ENCODE peak calls at places on chromosomes 16 and 17, in nine cellular contexts. One of them, this sample, is unnamed.

GRCh38 chr17:42135664-42136653 is 13.4 kb downstream of the HSPB9 start:
- DNase-seq in heart left ventricle: peak
- DNase-seq in NB4: peak
- DNase-seq in esophagus squamous epithelium: no peak
- DNase-seq in lower leg skin: no peak
- DNase-seq in adrenal gland: peak
- DNase-seq in HCT116: peak
- DNase-seq in breast epithelium: no peak
- DNase-seq in sigmoid colon: peak
- DNase-seq in this sample: peak

GRCh38 chr17:82517230-82517865 is 2.2 kb upstream of the FOXK2 start:
- DNase-seq in heart left ventricle: no peak
- DNase-seq in NB4: no peak
- DNase-seq in esophagus squamous epithelium: no peak
- DNase-seq in lower leg skin: no peak
- DNase-seq in adrenal gland: no peak
- DNase-seq in HCT116: no peak
- DNase-seq in breast epithelium: no peak
- DNase-seq in sigmoid colon: no peak
- DNase-seq in this sample: no peak

GRCh38 chr16:68646948-68647659 is 2.0 kb downstream of the CDH3 start:
- DNase-seq in heart left ventricle: no peak
- DNase-seq in NB4: no peak
- DNase-seq in esophagus squamous epithelium: no peak
- DNase-seq in lower leg skin: no peak
- DNase-seq in adrenal gland: no peak
- DNase-seq in HCT116: no peak
- DNase-seq in breast epithelium: no peak
- DNase-seq in sigmoid colon: no peak
- DNase-seq in this sample: no peak

GRCh38 chr16:85936761-85937343 is 37.9 kb downstream of the IRF8 start:
- DNase-seq in heart left ventricle: no peak
- DNase-seq in NB4: no peak
- DNase-seq in esophagus squamous epithelium: no peak
- DNase-seq in lower leg skin: no peak
- DNase-seq in adrenal gland: no peak
- DNase-seq in HCT116: no peak
- DNase-seq in breast epithelium: no peak
- DNase-seq in sigmoid colon: no peak
- DNase-seq in this sample: no peak

GRCh38 chr17:69060835-69061234 is at the start of gene ABCA9:
- DNase-seq in heart left ventricle: peak
- DNase-seq in NB4: no peak
- DNase-seq in esophagus squamous epithelium: no peak
- DNase-seq in lower leg skin: no peak
- DNase-seq in adrenal gland: no peak
- DNase-seq in HCT116: no peak
- DNase-seq in breast epithelium: no peak
- DNase-seq in sigmoid colon: no peak
- DNase-seq in this sample: no peak

GRCh38 chr17:44587339-44587738 is 30.1 kb downstream of the FZD2 start:
- DNase-seq in heart left ventricle: peak
- DNase-seq in NB4: no peak
- DNase-seq in esophagus squamous epithelium: no peak
- DNase-seq in lower leg skin: no peak
- DNase-seq in adrenal gland: peak
- DNase-seq in HCT116: peak
- DNase-seq in breast epithelium: no peak
- DNase-seq in sigmoid colon: no peak
- DNase-seq in this sample: peak

GRCh38 chr16:47567321-47567720 is 106.2 kb downstream of the PHKB start:
- DNase-seq in heart left ventricle: no peak
- DNase-seq in NB4: peak
- DNase-seq in esophagus squamous epithelium: no peak
- DNase-seq in lower leg skin: no peak
- DNase-seq in adrenal gland: no peak
- DNase-seq in HCT116: no peak
- DNase-seq in breast epithelium: no peak
- DNase-seq in sigmoid colon: no peak
- DNase-seq in this sample: no peak

GRCh38 chr16:17459903-17460521 is 10.7 kb downstream of the XYLT1 start:
- DNase-seq in heart left ventricle: no peak
- DNase-seq in NB4: peak
- DNase-seq in esophagus squamous epithelium: no peak
- DNase-seq in lower leg skin: no peak
- DNase-seq in adrenal gland: peak
- DNase-seq in HCT116: no peak
- DNase-seq in breast epithelium: no peak
- DNase-seq in sigmoid colon: no peak
- DNase-seq in this sample: no peak

GRCh38 chr16:8807189-8807588 is 9.6 kb downstream of the PMM2 start:
- DNase-seq in heart left ventricle: no peak
- DNase-seq in NB4: no peak
- DNase-seq in esophagus squamous epithelium: no peak
- DNase-seq in lower leg skin: no peak
- DNase-seq in adrenal gland: no peak
- DNase-seq in HCT116: no peak
- DNase-seq in breast epithelium: no peak
- DNase-seq in sigmoid colon: no peak
- DNase-seq in this sample: no peak

GRCh38 chr16:82699711-82700495 is 73.1 kb downstream of the CDH13 start:
- DNase-seq in heart left ventricle: peak
- DNase-seq in NB4: peak
- DNase-seq in esophagus squamous epithelium: no peak
- DNase-seq in lower leg skin: no peak
- DNase-seq in adrenal gland: no peak
- DNase-seq in HCT116: no peak
- DNase-seq in breast epithelium: no peak
- DNase-seq in sigmoid colon: no peak
- DNase-seq in this sample: peak

GRCh38 chr16:88505405-88506082 is 52.5 kb downstream of the ZFPM1 start:
- DNase-seq in heart left ventricle: peak
- DNase-seq in NB4: peak
- DNase-seq in esophagus squamous epithelium: no peak
- DNase-seq in lower leg skin: no peak
- DNase-seq in adrenal gland: peak
- DNase-seq in HCT116: peak
- DNase-seq in breast epithelium: no peak
- DNase-seq in sigmoid colon: no peak
- DNase-seq in this sample: no peak

GRCh38 chr16:51994597-51994996 is 552.3 kb downstream of the TOX3 start:
- DNase-seq in heart left ventricle: peak
- DNase-seq in NB4: no peak
- DNase-seq in esophagus squamous epithelium: no peak
- DNase-seq in lower leg skin: no peak
- DNase-seq in adrenal gland: no peak
- DNase-seq in HCT116: no peak
- DNase-seq in breast epithelium: peak
- DNase-seq in sigmoid colon: no peak
- DNase-seq in this sample: no peak

GRCh38 chr16:87366930-87367329 is 16.6 kb downstream of the FBXO31 start:
- DNase-seq in heart left ventricle: no peak
- DNase-seq in NB4: no peak
- DNase-seq in esophagus squamous epithelium: no peak
- DNase-seq in lower leg skin: no peak
- DNase-seq in adrenal gland: no peak
- DNase-seq in HCT116: no peak
- DNase-seq in breast epithelium: no peak
- DNase-seq in sigmoid colon: no peak
- DNase-seq in this sample: no peak

GRCh38 chr17:68424861-68425260 is 32.4 kb downstream of the WIPI1 start:
- DNase-seq in heart left ventricle: no peak
- DNase-seq in NB4: no peak
- DNase-seq in esophagus squamous epithelium: no peak
- DNase-seq in lower leg skin: peak
- DNase-seq in adrenal gland: peak
- DNase-seq in HCT116: no peak
- DNase-seq in breast epithelium: no peak
- DNase-seq in sigmoid colon: no peak
- DNase-seq in this sample: no peak

GRCh38 chr16:83838151-83838550 is 30.4 kb downstream of the HSBP1 start:
- DNase-seq in heart left ventricle: no peak
- DNase-seq in NB4: no peak
- DNase-seq in esophagus squamous epithelium: no peak
- DNase-seq in lower leg skin: no peak
- DNase-seq in adrenal gland: no peak
- DNase-seq in HCT116: no peak
- DNase-seq in breast epithelium: no peak
- DNase-seq in sigmoid colon: no peak
- DNase-seq in this sample: no peak

GRCh38 chr17:4908711-4909496 is 6.0 kb upstream of the CHRNE start:
- DNase-seq in heart left ventricle: peak
- DNase-seq in NB4: peak
- DNase-seq in esophagus squamous epithelium: no peak
- DNase-seq in lower leg skin: peak
- DNase-seq in adrenal gland: peak
- DNase-seq in HCT116: peak
- DNase-seq in breast epithelium: peak
- DNase-seq in sigmoid colon: peak
- DNase-seq in this sample: peak

GRCh38 chr17:4902540-4902939 is 358 bp downstream of the CHRNE start:
- DNase-seq in heart left ventricle: no peak
- DNase-seq in NB4: no peak
- DNase-seq in esophagus squamous epithelium: no peak
- DNase-seq in lower leg skin: no peak
- DNase-seq in adrenal gland: no peak
- DNase-seq in HCT116: no peak
- DNase-seq in breast epithelium: no peak
- DNase-seq in sigmoid colon: no peak
- DNase-seq in this sample: no peak

GRCh38 chr17:4914009-4914408 is 11.1 kb upstream of the CHRNE start:
- DNase-seq in heart left ventricle: no peak
- DNase-seq in NB4: no peak
- DNase-seq in esophagus squamous epithelium: no peak
- DNase-seq in lower leg skin: no peak
- DNase-seq in adrenal gland: no peak
- DNase-seq in HCT116: no peak
- DNase-seq in breast epithelium: no peak
- DNase-seq in sigmoid colon: no peak
- DNase-seq in this sample: no peak

GRCh38 chr17:4903051-4903818 is at the start of gene CHRNE:
- DNase-seq in heart left ventricle: peak
- DNase-seq in NB4: peak
- DNase-seq in esophagus squamous epithelium: no peak
- DNase-seq in lower leg skin: peak
- DNase-seq in adrenal gland: peak
- DNase-seq in HCT116: peak
- DNase-seq in breast epithelium: peak
- DNase-seq in sigmoid colon: peak
- DNase-seq in this sample: peak

DNA sequence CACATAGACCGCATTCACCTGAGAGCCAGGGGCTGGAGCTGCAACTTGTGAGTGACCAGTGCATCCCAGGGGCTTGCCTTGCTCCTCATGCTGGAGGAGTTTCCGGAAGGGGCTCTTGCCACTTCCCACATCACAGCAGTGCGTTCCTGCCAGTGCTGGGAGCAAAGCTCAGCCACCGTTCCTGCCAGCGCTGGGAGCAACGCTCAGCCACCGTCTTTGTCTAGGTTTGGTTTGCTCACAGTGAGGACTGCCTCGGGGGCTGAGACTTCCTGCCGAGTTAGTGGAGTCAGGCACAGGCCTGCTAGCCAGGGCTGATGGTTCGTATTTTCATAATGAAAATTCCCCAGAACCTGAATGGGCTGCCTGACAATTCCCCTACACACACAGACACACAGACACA is 5.4 kb upstream of the CHRNE start:
- DNase-seq in heart left ventricle: no peak
- DNase-seq in NB4: no peak
- DNase-seq in esophagus squamous epithelium: no peak
- DNase-seq in lower leg skin: no peak
- DNase-seq in adrenal gland: no peak
- DNase-seq in HCT116: no peak
- DNase-seq in breast epithelium: peak
- DNase-seq in sigmoid colon: no peak
- DNase-seq in this sample: no peak
- TF ChIP-seq POLR2A in heart left ventricle: no peak
- TF ChIP-seq POLR2A in NB4: no peak
- TF ChIP-seq POLR2A in esophagus squamous epithelium: no peak
- TF ChIP-seq POLR2A in lower leg skin: no peak
- TF ChIP-seq POLR2A in adrenal gland: no peak
- TF ChIP-seq POLR2A in HCT116: no peak
- TF ChIP-seq POLR2A in breast epithelium: no peak
- TF ChIP-seq POLR2A in sigmoid colon: no peak
- TF ChIP-seq POLR2A in this sample: no peak

GRCh38 chr16:57145046-57145963 is 40.5 kb downstream of the PSME3IP1 start:
- DNase-seq in heart left ventricle: no peak
- DNase-seq in NB4: peak
- DNase-seq in esophagus squamous epithelium: no peak
- DNase-seq in lower leg skin: peak
- DNase-seq in adrenal gland: no peak
- DNase-seq in HCT116: no peak
- DNase-seq in breast epithelium: no peak
- DNase-seq in sigmoid colon: peak
- DNase-seq in this sample: no peak
- TF ChIP-seq POLR2A in heart left ventricle: no peak
- TF ChIP-seq POLR2A in NB4: no peak
- TF ChIP-seq POLR2A in esophagus squamous epithelium: no peak
- TF ChIP-seq POLR2A in lower leg skin: no peak
- TF ChIP-seq POLR2A in adrenal gland: no peak
- TF ChIP-seq POLR2A in HCT116: no peak
- TF ChIP-seq POLR2A in breast epithelium: no peak
- TF ChIP-seq POLR2A in sigmoid colon: no peak
- TF ChIP-seq POLR2A in this sample: no peak

DNA sequence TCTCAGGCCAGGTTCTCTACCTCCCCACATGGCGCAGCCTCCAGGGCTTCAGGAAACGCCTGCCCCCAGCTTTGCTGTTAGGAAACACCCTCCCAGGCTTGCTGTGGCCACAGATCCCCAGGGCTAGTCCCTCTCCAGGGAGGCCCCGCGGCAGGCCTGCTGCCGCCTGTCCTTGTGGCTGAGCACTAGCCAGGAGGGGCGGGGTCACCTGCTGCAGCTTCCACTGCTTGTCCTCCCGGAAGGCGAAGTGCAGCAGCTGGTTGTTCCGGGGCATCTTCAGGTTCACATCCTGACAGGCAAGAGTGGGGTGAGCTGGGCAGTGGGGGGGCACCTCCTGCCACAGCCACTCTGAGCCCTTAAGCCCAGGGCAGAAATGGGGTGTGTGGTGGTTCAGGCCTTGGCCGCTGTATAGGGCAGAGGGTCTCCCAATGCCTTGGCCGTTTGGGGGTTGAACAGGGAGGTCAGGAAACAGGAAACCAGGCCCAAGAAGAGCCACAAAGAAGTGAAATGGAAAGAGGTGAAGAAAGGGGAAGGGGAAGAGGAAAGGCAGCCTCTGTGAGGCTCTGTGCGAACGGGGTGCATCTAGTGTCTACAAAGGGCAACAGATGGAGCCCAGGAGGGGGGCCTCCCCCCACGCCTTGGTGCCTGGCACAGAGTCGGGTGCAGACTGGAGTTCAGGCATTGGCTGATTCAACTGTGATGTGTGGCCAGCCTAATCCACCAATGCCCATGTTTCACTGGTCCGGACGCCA is 2.0 kb downstream of the ROGDI start:
- DNase-seq in heart left ventricle: peak
- DNase-seq in NB4: peak
- DNase-seq in esophagus squamous epithelium: no peak
- DNase-seq in lower leg skin: no peak
- DNase-seq in adrenal gland: peak
- DNase-seq in HCT116: no peak
- DNase-seq in breast epithelium: peak
- DNase-seq in sigmoid colon: no peak
- DNase-seq in this sample: no peak
- TF ChIP-seq POLR2A in heart left ventricle: no peak
- TF ChIP-seq POLR2A in NB4: peak
- TF ChIP-seq POLR2A in esophagus squamous epithelium: no peak
- TF ChIP-seq POLR2A in lower leg skin: no peak
- TF ChIP-seq POLR2A in adrenal gland: no peak
- TF ChIP-seq POLR2A in HCT116: no peak
- TF ChIP-seq POLR2A in breast epithelium: no peak
- TF ChIP-seq POLR2A in sigmoid colon: no peak
- TF ChIP-seq POLR2A in this sample: no peak

GRCh38 chr17:13594762-13595697 is 6.7 kb downstream of the HS3ST3A1 start:
- DNase-seq in heart left ventricle: peak
- DNase-seq in NB4: peak
- DNase-seq in esophagus squamous epithelium: peak
- DNase-seq in lower leg skin: peak
- DNase-seq in adrenal gland: peak
- DNase-seq in HCT116: peak
- DNase-seq in breast epithelium: peak
- DNase-seq in sigmoid colon: peak
- DNase-seq in this sample: no peak
- TF ChIP-seq POLR2A in heart left ventricle: no peak
- TF ChIP-seq POLR2A in NB4: no peak
- TF ChIP-seq POLR2A in esophagus squamous epithelium: no peak
- TF ChIP-seq POLR2A in lower leg skin: no peak
- TF ChIP-seq POLR2A in adrenal gland: no peak
- TF ChIP-seq POLR2A in HCT116: no peak
- TF ChIP-seq POLR2A in breast epithelium: no peak
- TF ChIP-seq POLR2A in sigmoid colon: no peak
- TF ChIP-seq POLR2A in this sample: no peak

This sample was measured in H54.